ENCODE peak calls at places on chromosomes 13 and 19, in nine cellular contexts. A, E, F, Y, G, R, S, W and O are unnamed samples.

GRCh38 chr13:69959041-69959440 is 148.6 kb upstream of the ATXN8OS start:
- DNase-seq in R (no peak), G (no peak), Y (no peak), A (no peak), F (no peak), E (no peak), S (no peak), W (no peak), O (no peak)

GRCh38 chr19:52188822-52189744 is 769 bp upstream of the PPP2R1A start:
- DNase-seq in A (no peak), Y (peak; percentile 60), W (no peak), G (no peak), R (peak; percentile 93), E (no peak), F (no peak), S (no peak), O (peak; percentile 98)

GRCh38 chr19:58098682-58098998 is 609 bp upstream of the ZSCAN18 start:
- DNase-seq in F (no peak), E (no peak), A (no peak), W (no peak), R (no peak), S (no peak), G (no peak), Y (no peak), O (no peak)

GRCh38 chr19:4140237-4140711 is 13.2 kb upstream of the CREB3L3 start:
- DNase-seq in A (peak; percentile 72), Y (peak; percentile 38), R (no peak), S (peak; percentile 75), W (peak; percentile 75), F (peak; percentile 26), G (peak; percentile 67), E (no peak), O (no peak)

GRCh38 chr19:17091758-17092333 is 16.3 kb downstream of the MYO9B start:
- DNase-seq in S (no peak), A (no peak), R (peak; percentile 70), G (peak; percentile 85), F (no peak), W (no peak), E (peak; percentile 51), Y (no peak), O (no peak)

GRCh38 chr13:24644051-24644450 is 36.2 kb upstream of the ATP12A start:
- DNase-seq in G (no peak), A (peak; percentile 51), F (no peak), E (no peak), R (no peak), Y (peak; percentile 61), W (no peak), S (peak; percentile 46), O (no peak)

GRCh38 chr19:32302778-32303177 is 42.6 kb upstream of the ZNF507 start:
- DNase-seq in G (no peak), F (no peak), Y (no peak), E (no peak), R (no peak), W (no peak), S (no peak), A (no peak), O (no peak)

GRCh38 chr13:23876265-23876664 is 12.9 kb downstream of the MIPEP start:
- DNase-seq in F (no peak), E (no peak), A (peak; percentile 23), G (peak; percentile 58), W (no peak), S (peak; percentile 27), R (no peak), Y (no peak), O (no peak)

GRCh38 chr19:56360841-56361240 is 32.5 kb downstream of the ZNF582 start:
- DNase-seq in W (no peak), A (no peak), Y (no peak), R (no peak), E (no peak), S (no peak), F (no peak), G (no peak), O (no peak)

GRCh38 chr13:100269837-100270236 is 180.9 kb downstream of the PCCA start:
- DNase-seq in R (peak; percentile 80), A (peak; percentile 82), S (peak; percentile 75), G (peak; percentile 51), W (no peak), Y (peak; percentile 66), E (peak; percentile 72), F (no peak), O (peak; percentile 28)

GRCh38 chr19:10439588-10439987 is 19.2 kb downstream of the PDE4A start:
- DNase-seq in S (no peak), F (no peak), W (no peak), R (no peak), E (no peak), G (no peak), A (no peak), Y (no peak), O (no peak)

GRCh38 chr19:4567584-4568071 is 8.1 kb upstream of the SEMA6B start:
- DNase-seq in E (peak; percentile 78), R (peak; percentile 80), G (peak; percentile 77), F (peak; percentile 76), A (peak; percentile 20), W (peak; percentile 92), Y (peak; percentile 52), S (peak; percentile 61), O (no peak)

GRCh38 chr19:33864311-33864850 is 67.7 kb downstream of the KCTD15 start:
- DNase-seq in Y (no peak), W (no peak), E (peak; percentile 13), R (no peak), S (no peak), G (no peak), F (no peak), A (no peak), O (no peak)

GRCh38 chr13:53174550-53174949 is 145.9 kb downstream of the OLFM4 start:
- DNase-seq in Y (no peak), E (no peak), W (no peak), G (no peak), S (no peak), R (no peak), A (no peak), F (no peak), O (no peak)

GRCh38 chr13:93244918-93245280 is 18.3 kb downstream of the GPC6 start:
- DNase-seq in W (no peak), A (peak; percentile 38), Y (no peak), R (no peak), S (no peak), F (no peak), G (no peak), E (no peak), O (no peak)

GRCh38 chr13:43058318-43058674 is 34.9 kb downstream of the DNAJC15 start:
- DNase-seq in G (peak; percentile 63), E (no peak), R (no peak), F (peak; percentile 90), S (peak; percentile 72), A (peak; percentile 62), Y (peak; percentile 81), W (peak; percentile 45), O (no peak)

DNA sequence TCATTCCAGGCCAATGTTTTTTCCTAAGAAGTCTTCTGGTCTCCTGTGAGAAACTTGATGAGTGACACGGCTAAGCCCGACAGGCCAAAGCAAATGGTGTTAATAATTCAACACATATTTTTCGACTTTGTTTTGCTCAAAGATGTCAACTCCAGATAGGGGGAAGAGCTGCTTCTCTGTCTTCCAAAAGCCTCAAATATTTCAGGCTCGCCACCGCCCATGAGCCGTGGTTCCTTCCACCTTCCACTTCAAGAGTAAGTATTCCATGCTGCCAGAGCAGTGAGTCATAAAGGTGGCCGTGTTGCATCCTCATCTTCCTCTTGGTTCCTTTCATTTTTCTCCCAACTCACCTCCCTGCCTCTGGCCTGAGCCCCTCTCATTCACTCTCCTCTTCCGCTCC is 272.6 kb downstream of the EFNB2 start:
- DNase-seq in F (peak; percentile 52), R (no peak), A (no peak), G (no peak), Y (no peak), S (no peak), E (no peak), W (no peak), O (no peak)
- TF ChIP-seq CTCF in F (no peak), R (no peak), A (no peak), G (no peak), Y (no peak), S (no peak), E (no peak), W (no peak), O (no peak)

DNA sequence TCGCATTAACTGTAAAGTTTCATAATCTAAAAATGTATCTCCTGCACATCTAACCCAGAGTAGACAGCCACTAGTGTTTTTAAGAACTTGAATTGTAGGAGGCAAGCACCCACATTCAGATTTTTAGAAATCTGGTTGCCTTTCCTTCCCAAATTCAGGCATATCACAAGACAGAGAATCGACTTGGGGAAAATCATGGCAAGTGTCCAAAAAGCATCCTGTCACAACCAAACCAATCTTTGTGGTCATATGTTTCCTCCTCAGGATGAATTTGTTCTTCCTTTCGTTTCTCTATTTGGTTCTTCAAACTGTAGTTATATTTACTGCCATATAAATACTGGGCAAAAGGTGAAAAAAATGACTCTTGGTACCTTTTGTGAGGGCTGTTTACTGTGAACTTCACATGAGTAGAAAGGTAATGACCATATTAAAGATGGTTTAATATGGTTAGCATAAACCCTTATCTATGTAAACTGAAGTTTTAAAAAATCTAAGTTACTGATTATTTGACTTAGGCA is 111.2 kb upstream of the FRY start:
- DNase-seq in G (no peak), A (no peak), Y (no peak), E (no peak), W (no peak), F (no peak), S (no peak), R (no peak), O (no peak)
- H3K27ac ChIP-seq in G (no peak overlapping the region), A (peak overlapping the region; percentile 67), Y (no peak overlapping the region), E (peak overlapping the region; percentile 10), W (no peak overlapping the region), F (no peak overlapping the region), S (no peak overlapping the region), R (no peak overlapping the region), O (no peak overlapping the region)

DNA sequence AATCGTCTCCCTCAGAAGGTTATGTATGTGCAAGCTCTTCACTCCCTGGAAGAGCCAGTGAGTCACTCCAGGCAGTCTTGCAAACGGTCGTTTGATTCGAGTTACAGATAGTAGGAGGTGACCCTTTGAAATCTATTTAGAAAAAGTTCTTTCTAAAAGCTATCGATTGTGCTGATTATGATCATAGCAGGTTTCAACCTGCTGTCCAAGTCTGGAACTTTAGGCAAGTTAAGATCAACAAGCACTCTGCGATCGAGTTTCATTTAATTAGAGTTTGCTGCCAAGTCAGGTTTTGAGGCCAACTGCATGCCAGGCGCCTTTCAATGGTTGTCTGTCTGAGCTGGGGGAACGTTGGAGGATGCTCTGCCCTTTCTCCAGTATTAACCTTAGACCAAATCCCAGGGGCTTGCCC is 287.3 kb downstream of the ATP8A2 start:
- DNase-seq in G (no peak), S (no peak), A (no peak), E (no peak), R (no peak), Y (no peak), F (no peak), W (no peak), O (no peak)
- TF ChIP-seq CTCF in G (no peak), S (no peak), A (no peak), E (no peak), R (no peak), Y (no peak), F (no peak), W (no peak), O (no peak)

DNA sequence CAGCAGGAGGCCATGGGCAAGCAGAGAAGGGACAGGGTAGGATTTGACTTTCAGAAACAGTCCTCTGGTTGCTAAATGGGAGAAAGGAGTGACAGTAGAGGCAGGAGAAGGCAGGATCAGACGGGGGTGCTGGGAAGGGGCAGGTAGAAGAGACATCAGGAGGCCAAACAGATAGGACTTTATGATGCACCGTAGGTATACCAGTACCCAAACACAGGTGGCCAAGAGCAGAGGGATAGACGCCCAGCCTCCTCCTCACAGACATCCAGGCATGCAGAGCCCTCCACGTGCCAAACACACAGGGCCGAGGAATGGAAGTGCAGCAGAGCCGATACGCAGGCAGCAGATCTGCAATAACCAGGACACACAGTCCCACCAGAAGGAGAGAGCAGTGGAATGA is 1.3 kb upstream of the AXL start:
- DNase-seq in G (no peak), A (no peak), E (no peak), W (no peak), S (no peak), Y (no peak), F (no peak), R (no peak), O (no peak)
- H3K27ac ChIP-seq in G (no peak overlapping the region), A (no peak overlapping the region), E (no peak overlapping the region), W (no peak overlapping the region), S (no peak overlapping the region), Y (no peak overlapping the region), F (no peak overlapping the region), R (peak overlapping the region; percentile 66), O (peak overlapping the region; percentile 98)